ENCODE peak calls at places on chromosome 3, in five cellular contexts. Z is mammary epithelial cell, D is hepatocyte, L is neural progenitor cell, C is IMR-90. J is an unnamed sample. For H4K20me1, the result is how much of the 10 kb centered on the place peaks cover.

GRCh38 chr3:134211797-134212196 is 38.9 kb downstream of the RYK start:
- DNase-seq in Z (peak), C (peak), D (peak), L (peak), J (peak)

GRCh38 chr3:178705925-178706324 is 169.7 kb downstream of the KCNMB2 start:
- DNase-seq in L (no peak), Z (peak), D (no peak), C (peak), J (peak)

GRCh38 chr3:13715961-13716360 is 163.9 kb downstream of the WNT7A start:
- DNase-seq in C (no peak), D (no peak), Z (no peak), L (no peak), J (no peak)

GRCh38 chr3:115062412-115062956 is 84.6 kb downstream of the ZBTB20 start:
- DNase-seq in L (no peak), D (no peak), Z (peak), C (peak), J (no peak)

GRCh38 chr3:156750191-156750873 is 75.8 kb upstream of the LEKR1 start:
- DNase-seq in Z (peak), D (no peak), L (peak), C (peak), J (no peak)

GRCh38 chr3:9590282-9590791 is 36.7 kb upstream of the LHFPL4 start:
- DNase-seq in D (no peak), L (no peak), Z (no peak), C (no peak), J (no peak)

GRCh38 chr3:177197934-177198484 is 727 bp upstream of the TBL1XR1 start:
- DNase-seq in Z (no peak), D (no peak), L (no peak), C (no peak), J (no peak)

GRCh38 chr3:104537323-104537722 is 829.4 kb upstream of the ALCAM start:
- DNase-seq in C (no peak), D (no peak), L (no peak), Z (no peak), J (no peak)

GRCh38 chr3:147187687-147188086 is 218.7 kb downstream of the ZIC4 start:
- DNase-seq in L (no peak), Z (no peak), D (no peak), C (no peak), J (no peak)

GRCh38 chr3:124883766-124884473 is 3.2 kb downstream of the ITGB5 start:
- DNase-seq in C (peak), L (peak), Z (no peak), D (no peak), J (no peak)

GRCh38 chr3:192216067-192216466 is 511.3 kb downstream of the FGF12 start:
- DNase-seq in D (no peak), C (no peak), L (no peak), Z (no peak), J (no peak)

GRCh38 chr3:153097213-153097612 is 64.8 kb upstream of the RAP2B start:
- DNase-seq in D (no peak), C (no peak), L (no peak), Z (no peak), J (no peak)

GRCh38 chr3:141250828-141251227 is 19.2 kb downstream of the PXYLP1 start:
- DNase-seq in L (no peak), Z (no peak), D (no peak), C (peak), J (no peak)

GRCh38 chr3:139325551-139325950 is 18.3 kb upstream of the MRPS22 start:
- DNase-seq in Z (no peak), L (no peak), C (no peak), D (no peak), J (no peak)

GRCh38 chr3:13710251-13710650 is 161.3 kb downstream of the FBLN2 start:
- DNase-seq in L (no peak), Z (no peak), D (no peak), C (no peak), J (no peak)

GRCh38 chr3:196339493-196340254 is 1.5 kb upstream of the TM4SF19 start:
- DNase-seq in L (no peak), C (peak), Z (peak), D (no peak), J (no peak)

GRCh38 chr3:46959169-46959515 is 17.4 kb downstream of the CCDC12 start:
- DNase-seq in C (no peak), L (no peak), D (no peak), Z (no peak), J (no peak)

GRCh38 chr3:46960081-46960701 is 16.4 kb downstream of the CCDC12 start:
- DNase-seq in D (peak), Z (peak), L (peak), C (peak), J (no peak)

GRCh38 chr3:46958469-46959168 is 17.9 kb downstream of the CCDC12 start:
- DNase-seq in D (no peak), L (no peak), Z (no peak), C (no peak), J (no peak)

GRCh38 chr3:46962427-46962826 is 14.1 kb downstream of the CCDC12 start:
- DNase-seq in Z (no peak), D (no peak), C (no peak), L (no peak), J (no peak)

DNA sequence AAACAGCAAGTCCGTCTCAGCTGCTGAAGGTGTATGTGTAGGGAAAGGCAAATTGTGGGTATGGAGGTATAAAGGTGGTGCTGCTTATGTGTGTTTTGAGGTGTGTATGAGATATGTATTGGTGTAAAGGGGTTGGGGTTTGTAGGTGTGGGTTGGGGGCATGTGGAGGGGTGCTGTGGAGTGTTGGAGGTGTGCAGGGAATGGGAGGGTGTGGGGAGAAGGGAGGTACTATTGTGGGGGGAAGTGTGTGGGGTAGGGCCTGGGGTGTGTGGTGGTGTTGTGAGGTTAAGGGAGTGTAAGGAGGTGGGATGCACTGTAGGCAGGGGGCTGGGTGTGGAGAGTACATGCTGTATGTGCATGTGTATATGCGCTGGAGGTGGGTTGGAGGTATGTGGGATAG is 15.7 kb downstream of the CCDC12 start:
- DNase-seq in C (no peak), D (no peak), Z (no peak), L (no peak), J (no peak)
- H4K20me1 ChIP-seq in C (half or more), D (under half), Z (under half), L (half or more), J (half or more)

GRCh38 chr3:32884532-32885031 is 66.8 kb downstream of the TRIM71 start:
- DNase-seq in Z (no peak), L (no peak), C (no peak), D (peak), J (no peak)

GRCh38 chr3:32885283-32885935 is 66.0 kb upstream of the CCR4 start:
- DNase-seq in Z (no peak), L (no peak), C (no peak), D (no peak), J (no peak)

GRCh38 chr3:32882180-32882579 is 64.4 kb downstream of the TRIM71 start:
- DNase-seq in C (no peak), L (no peak), D (no peak), Z (no peak), J (no peak)

GRCh38 chr3:32882603-32883025 is 64.8 kb downstream of the TRIM71 start:
- DNase-seq in L (no peak), Z (no peak), C (no peak), D (no peak), J (peak)

DNA sequence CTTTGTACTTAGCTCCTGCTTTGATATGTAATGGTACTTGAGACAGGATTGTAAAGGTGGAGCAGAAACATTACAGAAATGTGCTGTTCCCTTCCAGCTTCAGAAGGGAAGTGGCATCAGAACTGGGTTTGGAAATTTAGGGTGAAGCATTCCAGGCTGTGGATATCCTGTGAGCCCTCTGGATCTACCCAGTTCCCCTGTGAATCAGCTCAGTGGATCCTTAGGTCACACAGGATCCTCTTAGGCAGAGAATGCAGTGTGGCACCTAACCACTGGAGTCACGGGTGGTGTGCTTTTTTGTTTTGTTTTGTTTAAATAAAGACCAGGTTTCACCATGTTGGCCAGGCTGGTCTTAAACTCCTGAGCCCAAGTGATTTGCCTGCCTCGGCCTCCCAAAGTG is 66.0 kb downstream of the TRIM71 start:
- DNase-seq in Z (no peak), C (no peak), D (no peak), L (no peak), J (no peak)
- H4K20me1 ChIP-seq in Z (under half), C (under half), D (under half), L (half or more), J (under half)

DNA sequence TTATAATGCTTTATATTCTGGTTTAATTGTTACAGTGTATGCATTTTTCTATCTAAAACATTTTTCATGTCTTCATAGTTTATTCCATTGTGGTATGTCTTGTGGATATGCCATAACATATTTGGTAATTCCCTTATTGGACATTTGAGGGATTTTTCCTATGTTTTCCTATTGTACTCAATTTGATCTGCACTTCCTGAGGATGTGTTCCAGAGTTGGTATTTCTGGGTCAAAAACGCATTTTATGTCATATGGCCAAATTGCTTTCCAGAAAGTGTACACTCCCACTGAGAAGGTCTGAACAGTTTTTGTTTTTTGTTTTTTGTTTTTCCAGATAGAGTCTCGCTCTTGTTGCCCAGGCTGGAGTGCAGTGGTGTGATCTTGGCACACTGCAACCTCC is 6.8 kb downstream of the ARL8B start:
- DNase-seq in C (no peak), L (no peak), D (no peak), Z (no peak), J (no peak)
- H4K20me1 ChIP-seq in C (half or more), L (under half), D (half or more), Z (under half), J (under half)

DNA sequence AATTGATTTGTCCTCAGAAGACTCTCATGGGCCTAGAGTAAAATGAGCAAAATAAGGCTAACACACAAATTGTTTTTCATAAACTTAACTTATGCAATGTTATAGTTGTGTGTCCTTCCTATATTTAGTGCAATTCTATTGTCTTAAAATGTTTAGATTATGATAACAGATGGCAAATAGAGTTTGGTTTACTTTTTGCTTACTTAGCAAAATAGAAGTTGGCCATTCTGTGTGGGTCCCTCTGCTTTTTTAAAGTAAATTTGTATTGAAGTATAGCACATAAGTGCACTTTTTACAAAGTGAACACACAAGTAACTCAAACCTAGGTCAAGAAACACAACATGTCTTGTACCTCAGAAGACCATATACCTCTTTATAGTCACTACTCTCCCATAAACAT is 150.6 kb upstream of the RARB start:
- DNase-seq in C (no peak), D (no peak), L (no peak), Z (no peak), J (no peak)
- H4K20me1 ChIP-seq in C (under half), D (under half), L (under half), Z (under half), J (under half)

DNA sequence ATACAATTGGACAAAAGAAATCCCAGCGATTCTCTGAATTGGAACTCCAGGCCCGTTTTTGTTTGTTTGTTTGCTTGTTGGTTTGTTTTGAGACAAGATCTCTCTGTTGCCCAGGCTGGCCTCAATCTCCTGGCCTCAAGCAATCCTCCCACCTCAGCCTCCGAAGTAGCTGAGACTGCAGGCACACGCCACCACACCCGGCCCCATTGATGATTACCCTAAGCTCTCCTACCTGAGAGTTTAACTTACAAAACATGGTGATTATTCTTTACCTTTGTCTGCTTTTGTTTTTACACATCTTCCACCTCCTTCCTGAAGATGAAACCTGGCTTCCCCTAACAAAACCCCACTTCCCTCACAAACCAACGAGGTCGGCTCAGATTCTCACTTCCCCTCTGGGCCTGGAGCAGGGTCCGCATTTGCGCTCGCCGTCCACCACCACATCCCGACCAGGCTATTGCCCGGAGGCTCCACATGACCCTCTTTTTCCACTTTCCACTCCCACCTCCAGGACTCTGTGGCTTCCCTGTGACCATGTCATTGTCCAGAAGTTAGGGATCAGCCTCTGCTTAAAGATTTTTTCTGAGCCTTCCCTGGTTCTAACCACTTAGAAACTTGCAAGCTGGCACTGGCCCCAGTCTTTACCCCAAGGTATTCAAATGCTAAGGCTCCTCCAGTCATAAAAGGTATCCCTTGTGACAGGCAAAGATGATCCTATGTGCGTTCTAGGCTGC is 14.8 kb downstream of the KLHL6 start:
- DNase-seq in L (no peak), D (no peak), C (no peak), Z (no peak), J (peak)
- H4K20me1 ChIP-seq in L (under half), D (under half), C (under half), Z (under half), J (under half)